ENCODE peak calls at places on chromosomes 13 and 19, in six cellular contexts. J is GM23338, I is GM12878, Q is K562, K is upper lobe of left lung, E is HCT116. R is an unnamed sample.

GRCh38 chr19:4482721-4483120 is 10.6 kb downstream of the HDGFL2 start:
- ATAC-seq in E (peak; percentile 58), J (peak; percentile 70), I (no peak), K (no peak), Q (no peak), R (no peak)

GRCh38 chr13:45292176-45292575 is 48.8 kb downstream of the TPT1 start:
- ATAC-seq in J (peak; percentile 26), K (no peak), E (peak; percentile 90), Q (no peak), I (no peak), R (no peak)

GRCh38 chr13:110103026-110103425 is 203.9 kb downstream of the COL4A1 start:
- ATAC-seq in Q (no peak), E (no peak), J (no peak), K (no peak), I (no peak), R (no peak)

GRCh38 chr13:27170521-27171243 is 929 bp downstream of the USP12 start:
- ATAC-seq in I (peak; percentile 1), E (no peak), J (peak; percentile 42), Q (peak; percentile 38), K (peak; percentile 24), R (no peak)

GRCh38 chr19:17049711-17050280 is 23.2 kb upstream of the CPAMD8 start:
- ATAC-seq in E (no peak), J (no peak), Q (peak; percentile 37), I (no peak), K (no peak), R (no peak)

GRCh38 chr19:47609885-47610545 is 1.1 kb downstream of the BICRA start:
- ATAC-seq in E (no peak), Q (peak; percentile 21), I (peak; percentile 5), J (peak; percentile 15), K (peak; percentile 23), R (no peak)

GRCh38 chr13:97231118-97231831 is 9.1 kb downstream of the MBNL2 start:
- ATAC-seq in Q (peak; percentile 7), E (no peak), K (no peak), J (no peak), I (no peak), R (no peak)

GRCh38 chr13:97224544-97225324 is 2.6 kb downstream of the MBNL2 start:
- ATAC-seq in I (peak; percentile 53), Q (no peak), E (no peak), J (no peak), K (peak; percentile 43), R (no peak)

GRCh38 chr13:30664689-30665088 is 47.0 kb downstream of the USPL1 start:
- ATAC-seq in K (no peak), J (no peak), I (no peak), Q (no peak), E (no peak), R (no peak)

GRCh38 chr19:8665468-8666213 is 33.0 kb downstream of the ACTL9 start:
- ATAC-seq in J (no peak), Q (no peak), I (no peak), E (no peak), K (no peak), R (no peak)

GRCh38 chr19:4577020-4577782 is 17.7 kb upstream of the SEMA6B start:
- ATAC-seq in K (no peak), I (no peak), J (peak; percentile 10), Q (peak; percentile 77), E (peak; percentile 39), R (no peak)

GRCh38 chr19:3671680-3672574 is 28.3 kb downstream of the PIP5K1C start:
- ATAC-seq in I (peak; percentile 55), E (no peak), Q (peak; percentile 40), J (peak; percentile 11), K (peak; percentile 18), R (no peak)

GRCh38 chr13:25971499-25972145 is 80.2 kb downstream of the SHISA2 start:
- ATAC-seq in E (no peak), K (no peak), I (no peak), J (peak; percentile 73), Q (no peak), R (no peak)

GRCh38 chr13:111559612-111560423 is 239.4 kb downstream of the TEX29 start:
- ATAC-seq in K (no peak), J (peak; percentile 64), Q (no peak), I (no peak), E (no peak), R (no peak)

GRCh38 chr19:2097330-2098327 is 914 bp downstream of the IZUMO4 start:
- ATAC-seq in Q (no peak), E (no peak), I (no peak), J (peak; percentile 0), K (no peak), R (no peak)

GRCh38 chr13:49627831-49628652 is at the start of gene ARL11:
- ATAC-seq in J (peak; percentile 96), E (peak; percentile 20), Q (peak; percentile 92), I (peak; percentile 95), K (peak; percentile 83), R (peak; percentile 51)

GRCh38 chr13:45799451-45799850 is 52.1 kb downstream of the SIAH3 start:
- ATAC-seq in K (no peak), Q (no peak), J (no peak), I (no peak), E (no peak), R (no peak)

GRCh38 chr13:92074658-92075057 is 676.2 kb downstream of the GPC5 start:
- ATAC-seq in I (no peak), J (peak; percentile 88), Q (no peak), K (no peak), E (no peak), R (no peak)

GRCh38 chr19:54294539-54294938 is 13.6 kb upstream of the LILRB2 start:
- ATAC-seq in J (no peak), I (no peak), E (no peak), K (no peak), Q (no peak), R (no peak)

GRCh38 chr13:51619614-51620013 is 35.4 kb downstream of the WDFY2 start:
- ATAC-seq in J (no peak), K (peak; percentile 70), I (peak; percentile 68), Q (no peak), E (no peak), R (no peak)

GRCh38 chr13:81676008-81676407 is 1335.1 kb upstream of the SPRY2 start:
- ATAC-seq in J (no peak), Q (no peak), I (no peak), E (no peak), K (no peak), R (no peak)

GRCh38 chr13:58165617-58166016 is 534.1 kb downstream of the PCDH17 start:
- ATAC-seq in K (no peak), I (no peak), Q (no peak), J (no peak), E (no peak), R (no peak)

GRCh38 chr19:35715981-35716734 is 1.6 kb upstream of the KMT2B start:
- ATAC-seq in J (peak; percentile 26), Q (peak; percentile 25), I (peak; percentile 1), K (peak; percentile 49), E (peak; percentile 37), R (peak; percentile 23)

GRCh38 chr13:26425439-26426358 is 131.8 kb upstream of the WASF3 start:
- ATAC-seq in E (no peak), Q (no peak), I (no peak), J (no peak), K (peak; percentile 57), R (peak; percentile 50)

GRCh38 chr19:2686347-2686746 is 16.1 kb downstream of the GNG7 start:
- ATAC-seq in I (no peak), K (no peak), J (no peak), E (no peak), Q (no peak), R (no peak)

GRCh38 chr19:9857920-9858746 is 23.0 kb downstream of the PIN1 start:
- ATAC-seq in Q (peak; percentile 78), I (no peak), J (no peak), K (no peak), E (no peak), R (no peak)
- TF ChIP-seq POLR2AphosphoS5 in Q (no peak), I (no peak), J (no peak), K (no peak), E (no peak), R (no peak)

DNA sequence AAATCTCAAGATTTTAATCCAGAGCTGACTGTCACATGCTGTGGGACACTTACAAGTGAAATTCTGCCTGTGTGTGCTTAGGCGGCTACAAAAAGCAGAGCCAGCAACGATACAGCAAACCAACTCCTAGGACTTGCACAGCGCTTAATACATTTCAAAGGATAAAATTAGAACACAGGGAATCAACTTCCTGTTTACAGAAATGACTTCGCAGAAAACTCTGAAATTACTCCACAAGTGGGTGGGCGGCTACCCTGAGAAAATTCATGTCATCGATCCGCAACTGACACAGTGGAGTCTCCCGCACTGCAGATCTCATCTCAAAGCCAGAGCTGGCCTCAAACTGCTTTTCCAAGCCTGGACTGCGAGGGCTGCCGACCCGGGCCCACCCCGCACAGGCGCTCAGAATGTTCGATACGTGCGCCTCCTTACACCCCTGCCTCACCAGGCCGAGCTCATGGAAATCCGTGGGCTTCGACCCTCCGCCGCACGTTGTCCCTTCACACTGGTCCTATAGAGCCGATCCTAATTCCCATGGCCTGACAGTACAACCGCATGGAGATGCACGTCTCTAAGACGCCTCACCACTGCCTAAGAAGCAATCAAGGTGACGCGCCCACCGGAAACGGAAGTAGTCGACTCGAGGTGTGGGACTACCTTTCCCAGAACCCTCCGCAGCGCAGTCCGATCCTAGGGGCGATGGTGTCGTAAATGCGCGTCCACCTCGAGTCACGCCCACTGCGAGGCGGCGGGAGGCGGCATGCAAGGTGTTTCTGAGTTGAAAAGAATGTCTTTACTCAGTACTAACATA is at the start of gene ZNF229:
- ATAC-seq in I (peak; percentile 40), J (peak; percentile 100), Q (peak; percentile 96), E (no peak), K (peak; percentile 80), R (peak; percentile 94)
- TF ChIP-seq POLR2AphosphoS5 in I (no peak), J (peak; percentile 82), Q (no peak), E (no peak), K (no peak), R (peak; percentile 58)

DNA sequence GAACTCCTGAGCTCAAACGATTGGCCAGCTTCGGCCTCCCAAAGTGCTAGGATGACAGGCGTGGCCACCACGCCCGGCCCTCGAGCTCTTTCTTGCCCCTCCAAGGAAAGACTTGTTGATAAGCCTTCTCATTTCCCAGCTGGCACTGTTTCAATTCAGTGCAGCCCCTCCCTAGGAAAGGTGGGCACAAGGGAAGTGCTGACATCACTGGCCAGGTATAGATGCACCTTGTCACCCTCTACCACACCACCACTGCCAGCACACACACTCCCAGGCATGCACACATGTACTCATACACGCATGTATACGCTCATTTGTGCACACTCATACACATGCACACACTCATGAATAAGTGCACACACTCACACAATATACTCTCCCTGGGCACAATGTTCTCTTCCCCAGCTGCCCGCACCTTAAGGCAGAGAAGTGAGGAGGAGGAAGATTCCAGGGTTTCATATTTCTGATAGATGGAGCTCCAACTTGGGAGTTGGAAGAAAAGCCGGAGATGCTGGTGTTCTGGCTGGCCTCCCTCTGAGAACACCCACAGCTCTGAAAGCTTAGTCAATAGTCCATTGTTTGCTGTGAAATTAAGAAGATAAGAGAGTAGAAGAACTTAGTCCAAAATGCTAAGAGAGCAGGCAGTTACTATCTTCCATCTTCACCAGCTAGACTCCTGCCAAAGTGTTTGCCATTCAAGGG is 196.7 kb downstream of the FOXO1 start:
- ATAC-seq in Q (no peak), E (no peak), J (no peak), I (no peak), K (no peak), R (no peak)
- TF ChIP-seq POLR2AphosphoS5 in Q (no peak), E (no peak), J (no peak), I (no peak), K (no peak), R (no peak)

DNA sequence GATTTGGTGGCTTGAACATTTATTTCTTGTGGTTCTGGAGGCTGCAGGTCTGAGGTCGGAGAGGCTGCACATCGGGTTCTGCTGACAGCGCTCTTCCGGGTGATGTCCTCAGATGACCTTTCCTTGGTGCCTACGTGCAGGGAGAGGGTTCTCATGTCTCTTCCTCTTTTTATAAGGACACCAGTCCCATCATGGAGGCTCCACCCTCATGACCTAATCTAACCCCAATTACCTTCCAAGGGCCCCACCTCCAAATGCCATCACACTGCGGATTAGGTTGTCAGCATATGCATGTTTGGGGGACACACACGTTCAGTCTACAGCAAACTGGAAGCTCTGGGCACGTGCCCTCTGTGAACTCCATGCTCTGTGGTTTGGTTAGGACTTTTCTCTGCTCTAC is 338.6 kb downstream of the FGF9 start:
- ATAC-seq in K (peak; percentile 71), I (no peak), Q (no peak), J (no peak), E (no peak), R (no peak)
- TF ChIP-seq POLR2AphosphoS5 in K (no peak), I (no peak), Q (no peak), J (no peak), E (no peak), R (no peak)

R was measured in gastroesophageal sphincter.